ENCODE peak calls at places on chromosomes 3 and 15, in six cellular contexts. D, T, E, N, V and F are unnamed samples.

GRCh38 chr3:184498986-184499606 is 62.5 kb upstream of the EPHB3 start:
- DNase-seq in E (no peak), T (no peak), N (no peak), V (no peak), D (no peak), F (no peak)

GRCh38 chr15:32637704-32638103 is 3.8 kb upstream of the SCG5 start:
- DNase-seq in N (no peak), E (no peak), V (no peak), D (no peak), T (no peak), F (no peak)

GRCh38 chr3:10502185-10502880 is 3.1 kb downstream of the ATP2B2 start:
- DNase-seq in D (no peak), N (no peak), T (no peak), V (no peak), E (no peak), F (no peak)

GRCh38 chr15:41811432-41812195 is 16.3 kb upstream of the JMJD7 start:
- DNase-seq in E (no peak), N (peak), D (peak), V (peak), T (peak), F (peak)

GRCh38 chr15:75921732-75922703 is 18.3 kb downstream of the FBXO22 start:
- DNase-seq in V (peak), D (peak), N (peak), E (no peak), T (no peak), F (no peak)

GRCh38 chr15:82535566-82536408 is 4.5 kb downstream of the RPS17 start:
- DNase-seq in N (peak), T (no peak), V (peak), E (no peak), D (no peak), F (no peak)

GRCh38 chr3:192817053-192817452 is 89.7 kb upstream of the FGF12 start:
- DNase-seq in D (no peak), N (no peak), E (no peak), T (no peak), V (no peak), F (no peak)

GRCh38 chr3:79898907-79899306 is 131.1 kb upstream of the ROBO1 start:
- DNase-seq in E (no peak), T (no peak), V (no peak), D (no peak), N (no peak), F (no peak)

GRCh38 chr3:127566801-127567200 is 23.7 kb downstream of the TPRA1 start:
- DNase-seq in T (no peak), V (no peak), E (no peak), N (no peak), D (no peak), F (no peak)

GRCh38 chr15:77417642-77418041 is 2.3 kb downstream of the PEAK1 start:
- DNase-seq in T (no peak), D (no peak), V (no peak), E (no peak), N (no peak), F (no peak)

GRCh38 chr3:128496602-128497304 is 3.8 kb upstream of the GATA2 start:
- DNase-seq in T (no peak), N (no peak), V (peak), D (no peak), E (no peak), F (no peak)

GRCh38 chr15:78406016-78406590 is 31.9 kb upstream of the IREB2 start:
- DNase-seq in N (no peak), E (no peak), V (no peak), T (no peak), D (no peak), F (no peak)

GRCh38 chr15:64982472-64982871 is 7.2 kb downstream of the SPG21 start:
- DNase-seq in V (no peak), E (no peak), N (no peak), D (no peak), T (no peak), F (no peak)

GRCh38 chr15:89841306-89841705 is 26.7 kb upstream of the ANPEP start:
- DNase-seq in D (no peak), T (no peak), V (no peak), E (no peak), N (no peak), F (no peak)

GRCh38 chr15:89839424-89839823 is 24.8 kb upstream of the ANPEP start:
- DNase-seq in N (no peak), T (no peak), V (no peak), D (no peak), E (no peak), F (no peak)

GRCh38 chr15:89847101-89847500 is 32.4 kb upstream of the ANPEP start:
- DNase-seq in N (no peak), V (no peak), E (no peak), D (no peak), T (no peak), F (no peak)

DNA sequence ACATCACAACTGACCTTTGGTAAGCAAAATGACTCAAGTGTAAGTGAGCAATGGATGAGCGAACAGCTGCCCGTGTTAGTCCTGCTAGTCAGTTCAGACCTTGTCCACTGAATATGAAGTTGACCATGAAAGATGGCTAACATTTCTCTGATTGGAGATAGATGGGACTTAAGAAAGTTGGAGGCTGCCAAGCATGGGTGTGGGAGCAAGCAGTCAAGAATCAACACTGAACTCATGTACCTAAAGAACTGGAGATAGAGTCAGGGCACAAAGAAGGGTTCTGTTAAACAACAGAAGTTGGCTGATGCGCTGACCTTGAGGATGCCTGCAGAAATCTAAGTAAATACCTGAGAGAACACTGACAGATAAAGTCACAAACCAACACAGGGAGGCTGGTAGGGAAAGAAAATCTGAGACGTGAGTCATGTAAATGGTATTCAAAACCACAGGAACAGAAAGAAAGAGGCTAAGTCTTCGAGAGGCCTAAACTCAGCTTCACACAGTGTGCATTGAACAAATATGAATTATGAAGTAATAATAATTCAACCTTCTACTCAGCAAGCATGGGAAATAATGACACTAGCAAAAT is 30.7 kb upstream of the ANPEP start:
- DNase-seq in V (no peak), T (no peak), N (peak), E (no peak), D (peak), F (no peak)
- TF ChIP-seq ZNF274 in V (no peak), T (no peak), N (no peak), E (no peak), D (no peak), F (no peak)

DNA sequence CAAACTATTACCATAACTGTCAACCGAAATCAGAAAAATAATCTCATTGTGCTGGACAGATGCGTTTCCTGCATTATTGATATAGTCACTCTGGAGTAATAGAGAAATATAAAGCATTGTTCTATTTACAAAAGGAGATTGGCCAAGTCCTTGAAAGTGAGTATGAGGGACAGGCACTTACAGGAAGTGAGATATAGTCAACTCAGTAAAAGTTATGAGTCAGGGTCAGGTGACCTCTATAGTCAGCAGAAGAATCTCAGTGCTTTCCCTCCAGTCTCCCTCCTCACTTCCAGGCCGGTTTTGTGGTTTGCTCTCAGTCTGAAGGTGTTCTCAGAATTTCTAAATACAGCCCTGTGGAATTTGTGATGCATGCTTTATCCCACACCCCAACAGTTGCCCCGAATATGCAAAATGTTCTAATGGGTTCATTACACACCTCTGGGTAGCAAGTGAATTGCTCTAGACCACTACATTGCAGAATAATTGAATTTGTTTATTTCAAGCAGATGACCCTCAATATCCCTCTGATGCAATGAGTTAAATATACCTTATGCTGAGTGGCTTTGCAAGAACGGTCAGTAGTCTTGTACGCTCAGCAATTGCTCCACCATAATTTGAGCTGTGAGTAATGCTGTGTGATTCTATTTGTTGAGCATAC is 787.7 kb downstream of the MCTP2 start:
- DNase-seq in N (no peak), V (peak), D (no peak), E (no peak), T (no peak), F (no peak)
- TF ChIP-seq ZNF274 in N (no peak), V (no peak), D (no peak), E (no peak), T (no peak), F (no peak)

DNA sequence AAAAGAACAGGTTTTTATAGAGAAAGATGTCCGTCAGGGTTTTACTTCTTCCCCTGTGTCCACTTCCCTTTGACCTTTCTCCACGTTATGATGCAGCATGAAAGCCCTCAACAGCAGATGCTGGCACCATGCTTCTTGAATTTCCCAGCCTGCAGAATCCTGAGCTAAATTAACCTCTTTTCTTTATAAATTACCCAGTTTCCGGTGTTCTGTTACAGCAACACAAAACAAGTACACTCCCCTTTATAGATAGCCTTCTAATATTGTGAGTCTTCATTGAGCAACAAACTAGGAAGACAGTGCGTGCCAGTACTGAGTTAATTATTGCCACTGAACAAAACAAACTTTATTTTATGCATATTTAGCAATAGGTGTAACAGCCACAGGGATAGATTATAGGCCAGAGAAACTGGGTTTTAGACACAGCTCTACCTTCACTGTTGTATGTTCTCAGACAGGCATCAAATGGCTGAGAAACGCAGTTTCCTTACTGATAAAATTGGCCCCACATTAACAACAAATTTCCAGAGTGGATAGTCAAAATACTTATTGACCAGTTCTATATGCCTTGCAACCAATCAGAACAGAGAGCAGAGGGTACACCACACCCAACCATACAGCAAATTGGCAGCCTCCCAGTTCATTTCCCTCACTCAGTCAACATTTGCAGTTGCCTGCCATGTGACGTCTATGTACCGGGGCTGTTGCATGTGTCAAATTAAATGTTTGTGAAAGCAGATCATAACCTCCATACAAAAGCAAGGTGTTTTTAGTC is 14.4 kb upstream of the TBL1XR1 start:
- DNase-seq in V (no peak), T (no peak), E (no peak), D (no peak), N (peak), F (no peak)
- TF ChIP-seq ZNF274 in V (no peak), T (no peak), E (no peak), D (no peak), N (no peak), F (no peak)

DNA sequence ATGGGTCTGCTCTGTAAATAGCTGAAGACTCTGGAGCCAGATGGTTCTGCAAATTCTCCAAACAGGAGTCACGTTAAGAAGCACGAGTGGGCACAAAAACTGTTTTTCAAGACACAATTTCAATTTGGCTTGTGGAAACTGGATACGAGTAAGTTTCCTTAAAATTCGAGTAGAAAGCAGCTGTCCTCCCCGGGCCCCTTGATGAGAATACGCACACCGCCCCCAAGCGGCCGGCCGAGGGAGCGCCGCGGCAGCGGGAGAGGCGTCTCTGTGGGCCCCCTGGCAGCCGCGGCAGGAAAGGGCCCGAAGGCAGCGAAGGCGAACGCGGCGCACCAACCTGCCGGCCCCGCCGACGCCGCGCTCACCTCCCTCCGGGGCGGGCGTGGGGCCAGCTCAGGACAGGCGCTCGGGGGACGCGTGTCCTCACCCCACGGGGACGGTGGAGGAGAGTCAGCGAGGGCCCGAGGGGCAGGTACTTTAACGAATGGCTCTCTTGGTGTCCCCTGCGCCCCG is 706 bp upstream of the THBS1 start:
- DNase-seq in T (peak), V (peak), E (no peak), D (peak), N (peak), F (peak)
- TF ChIP-seq ZNF274 in T (no peak), V (no peak), E (no peak), D (no peak), N (no peak), F (no peak)

GRCh38 chr3:106566277-106566676 is 697.5 kb upstream of the CBLB start:
- DNase-seq in T (no peak), D (no peak), V (no peak), N (no peak), E (peak), F (no peak)
- TF ChIP-seq ZNF274 in T (no peak), D (no peak), V (no peak), N (no peak), E (no peak), F (no peak)

GRCh38 chr3:51100543-51100851 is 284.6 kb upstream of the MANF start:
- DNase-seq in V (no peak), N (no peak), D (no peak), E (no peak), T (no peak), F (no peak)

DNA sequence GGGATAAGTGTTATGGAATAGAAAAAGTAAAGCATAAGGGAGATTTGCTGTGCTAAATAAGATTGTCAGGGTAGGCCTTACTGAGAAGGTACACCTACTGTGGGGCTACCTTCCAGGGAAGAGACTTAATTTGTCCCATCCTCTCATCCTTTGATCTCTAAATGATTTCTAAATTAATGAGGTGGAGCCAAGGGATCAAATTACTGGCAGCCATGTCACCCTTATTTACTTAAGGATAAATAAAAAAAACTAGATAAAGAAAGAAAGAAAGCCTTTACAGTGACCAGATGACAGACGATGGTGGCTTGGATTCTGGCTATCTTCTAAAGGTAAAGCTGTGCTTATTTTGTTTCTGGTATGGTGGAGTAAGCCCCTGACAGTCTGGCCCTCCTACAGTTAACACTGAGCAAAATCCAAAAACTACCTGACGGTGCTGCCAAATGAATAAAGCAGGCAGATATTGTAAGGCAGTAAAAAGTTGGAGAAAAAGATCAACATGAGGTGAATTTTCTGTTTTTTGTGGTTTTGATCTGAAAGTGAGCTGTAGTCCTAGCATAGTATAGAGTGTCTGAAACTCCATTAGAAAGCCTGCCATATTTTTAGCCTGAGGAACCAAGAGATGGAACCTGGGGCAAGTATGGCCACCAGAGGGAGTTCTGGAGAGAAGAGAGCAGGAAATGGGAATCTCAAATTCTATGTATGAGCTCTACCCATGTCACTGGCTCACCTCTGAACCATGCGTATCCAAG is 285.1 kb upstream of the MANF start:
- DNase-seq in E (no peak), N (peak), D (peak), V (peak), T (peak), F (peak)
- TF ChIP-seq ZNF274 in E (no peak), N (no peak), D (no peak), V (no peak), T (no peak), F (no peak)

GRCh38 chr3:146750196-146750595 is 145.1 kb upstream of the PLSCR5 start:
- DNase-seq in V (no peak), E (no peak), T (no peak), N (no peak), D (no peak), F (no peak)

GRCh38 chr3:146747928-146748327 is 142.8 kb upstream of the PLSCR5 start:
- DNase-seq in T (no peak), D (peak), V (no peak), E (no peak), N (no peak), F (no peak)

GRCh38 chr3:146746190-146746589 is 141.0 kb upstream of the PLSCR5 start:
- DNase-seq in N (no peak), D (no peak), V (no peak), T (no peak), E (no peak), F (no peak)

DNA sequence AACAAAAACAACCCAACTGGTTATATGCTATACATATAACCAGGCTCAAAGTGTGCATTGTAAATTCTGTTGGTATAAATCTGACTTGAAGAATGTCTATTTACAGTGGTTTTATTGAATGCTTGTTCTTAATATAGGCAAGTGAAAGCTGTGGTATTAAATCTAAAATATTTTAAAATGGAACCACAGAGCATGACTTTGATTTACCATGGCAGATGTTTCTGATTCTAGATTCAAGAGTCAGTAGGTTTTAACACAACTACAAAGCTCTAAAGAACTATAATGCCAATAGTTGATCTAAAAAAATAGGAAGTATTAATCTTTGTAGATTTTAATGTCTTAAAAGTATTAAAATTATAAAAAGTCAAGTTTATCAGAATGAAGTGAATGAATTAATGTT is 141.9 kb upstream of the PLSCR5 start:
- DNase-seq in D (no peak), N (no peak), E (no peak), T (no peak), V (no peak), F (no peak)
- TF ChIP-seq ZNF274 in D (no peak), N (no peak), E (no peak), T (no peak), V (no peak), F (no peak)

DNA sequence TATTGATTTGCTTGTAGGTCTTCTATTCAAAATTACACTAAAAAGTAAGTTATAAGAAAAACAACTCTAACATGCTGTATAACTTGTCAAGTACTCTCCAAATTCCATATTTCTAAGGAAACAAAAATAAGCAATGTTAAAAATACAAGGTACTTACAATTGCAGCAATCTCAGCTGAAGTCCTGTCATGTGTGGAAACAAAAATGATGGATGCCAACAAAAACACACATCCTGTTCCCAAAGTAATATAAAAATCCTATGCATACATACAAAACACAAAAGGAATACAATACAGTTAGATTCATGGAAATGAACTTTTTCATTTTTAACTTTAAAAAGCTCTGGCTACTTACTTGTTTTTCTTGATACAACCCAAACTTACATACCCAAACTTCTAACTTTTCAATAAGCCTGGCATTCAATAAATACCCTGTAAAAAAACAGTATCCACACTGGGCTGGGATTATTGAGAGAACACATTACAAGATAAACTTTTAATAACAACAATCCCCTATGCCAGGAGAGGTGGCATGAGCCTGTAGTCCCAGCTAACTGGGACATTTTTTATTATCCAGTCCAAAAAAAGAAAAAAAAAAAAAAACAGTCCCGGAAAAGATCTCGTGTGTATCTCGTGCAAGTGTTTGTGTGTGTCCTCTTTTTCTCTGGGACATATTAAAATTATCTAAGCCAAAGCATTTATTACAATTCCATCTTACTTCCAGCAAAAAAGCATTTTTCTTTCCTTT is 14.7 kb downstream of the CMTM6 start:
- DNase-seq in E (no peak), T (no peak), V (no peak), D (no peak), N (no peak), F (no peak)
- TF ChIP-seq ZNF274 in E (no peak), T (no peak), V (no peak), D (no peak), N (no peak), F (no peak)